ENCODE peak calls at places on chromosomes 12 and 14, in five cellular contexts. H is psoas muscle, L is keratinocyte, Z is PC-3, A is A549. T is an unnamed sample.

GRCh38 chr12:90301734-90302133 is 593.1 kb upstream of the ATP2B1 start:
- DNase-seq in Z (no peak), L (no peak), A (no peak), H (no peak), T (no peak)

GRCh38 chr12:39348941-39349626 is 93.8 kb downstream of the KIF21A start:
- DNase-seq in Z (no peak), H (no peak), A (no peak), L (no peak), T (no peak)

GRCh38 chr14:79091381-79091963 is 921.3 kb downstream of the NRXN3 start:
- DNase-seq in A (no peak), H (no peak), Z (no peak), L (no peak), T (no peak)

GRCh38 chr12:6688543-6688999 is 604 bp downstream of the ZNF384 start:
- DNase-seq in L (no peak), A (no peak), Z (no peak), H (no peak), T (peak)

GRCh38 chr12:92330654-92331053 is 185.0 kb upstream of the BTG1 start:
- DNase-seq in L (no peak), Z (no peak), H (no peak), A (no peak), T (no peak)

GRCh38 chr14:89681086-89682018 is 264.3 kb upstream of the FOXN3 start:
- DNase-seq in H (no peak), Z (no peak), L (no peak), A (no peak), T (no peak)

GRCh38 chr14:50871914-50872732 is at the start of gene ABHD12B:
- DNase-seq in A (no peak), Z (no peak), L (no peak), H (no peak), T (no peak)

GRCh38 chr14:73125746-73126145 is 10.6 kb upstream of the PSEN1 start:
- DNase-seq in H (no peak), A (no peak), L (no peak), Z (no peak), T (no peak)

GRCh38 chr12:14167005-14167628 is 185.7 kb upstream of the GRIN2B start:
- DNase-seq in H (no peak), L (no peak), A (peak), Z (peak), T (peak)

GRCh38 chr12:104958946-104959841 is 1.1 kb upstream of the SLC41A2 start:
- DNase-seq in Z (peak), A (no peak), L (no peak), H (no peak), T (no peak)

GRCh38 chr14:34059037-34059924 is 108.4 kb upstream of the EGLN3 start:
- DNase-seq in A (peak), H (no peak), Z (no peak), L (no peak), T (no peak)

GRCh38 chr12:93902736-93903562 is 225.8 kb downstream of the CRADD start:
- DNase-seq in H (no peak), L (no peak), A (no peak), Z (peak), T (no peak)

GRCh38 chr12:34399631-34400422 is 377.5 kb downstream of the ALG10 start:
- DNase-seq in L (no peak), H (peak), A (no peak), Z (no peak), T (peak)

GRCh38 chr14:24734917-24735500 is 101.0 kb upstream of the GZMB start:
- DNase-seq in H (no peak), A (peak), Z (peak), L (peak), T (peak)

GRCh38 chr14:49621114-49621881 is 699 bp downstream of the MGAT2 start:
- DNase-seq in L (no peak), H (peak), A (peak), Z (peak), T (peak)

GRCh38 chr12:94305293-94305957 is 154.2 kb downstream of the CEP83 start:
- DNase-seq in L (no peak), A (no peak), H (no peak), Z (no peak), T (no peak)

GRCh38 chr12:116336542-116337065 is 59.1 kb upstream of the MED13L start:
- DNase-seq in L (no peak), H (no peak), Z (no peak), A (peak), T (no peak)

GRCh38 chr12:42732908-42733411 is 143.4 kb upstream of the PRICKLE1 start:
- DNase-seq in Z (no peak), A (no peak), L (no peak), H (no peak), T (no peak)

GRCh38 chr12:105077435-105077834 is 6.8 kb downstream of the ALDH1L2 start:
- DNase-seq in Z (no peak), A (no peak), L (no peak), H (no peak), T (no peak)

GRCh38 chr14:68520637-68521556 is 272.0 kb downstream of the ZFP36L1 start:
- DNase-seq in Z (peak), H (no peak), A (peak), L (peak), T (no peak)

GRCh38 chr14:105472496-105472991 is 2.1 kb upstream of the CRIP2 start:
- DNase-seq in Z (peak), L (no peak), H (peak), A (no peak), T (peak)

GRCh38 chr12:116773276-116773731 is 35.2 kb downstream of the RNFT2 start:
- DNase-seq in L (no peak), H (no peak), A (peak), Z (peak), T (no peak)

GRCh38 chr12:93299262-93299846 is 78.4 kb upstream of the NUDT4 start:
- DNase-seq in L (no peak), Z (no peak), H (no peak), A (no peak), T (no peak)

GRCh38 chr12:101414533-101415119 is 7.1 kb upstream of the ARL1 start:
- DNase-seq in H (no peak), Z (peak), A (peak), L (no peak), T (no peak)

GRCh38 chr14:36585100-36585499 is 2.7 kb upstream of the NKX2-8 start:
- DNase-seq in A (no peak), H (no peak), Z (no peak), L (no peak), T (no peak)

GRCh38 chr14:105876829-105877228 is 350.4 kb downstream of the TMEM121 start:
- DNase-seq in H (peak), Z (no peak), A (no peak), L (no peak), T (no peak)

GRCh38 chr14:91373591-91374245 is 43.9 kb downstream of the CCDC88C start:
- DNase-seq in L (no peak), H (no peak), Z (peak), A (no peak), T (no peak)
- TF ChIP-seq CTCF in L (no peak), H (no peak), Z (no peak), A (no peak), T (no peak)

GRCh38 chr12:71439613-71440392 is at the start of gene LGR5:
- DNase-seq in A (peak), Z (peak), H (peak), L (no peak), T (no peak)
- H3K27ac ChIP-seq in A (no peak), Z (no peak), H (peak), L (no peak), T (no peak)

GRCh38 chr12:25958254-25959068 is at the start of gene RASSF8:
- DNase-seq in Z (peak), H (peak), A (peak), L (no peak), T (peak)
- TF ChIP-seq CTCF in Z (no peak), H (no peak), A (peak), L (no peak), T (no peak)

DNA sequence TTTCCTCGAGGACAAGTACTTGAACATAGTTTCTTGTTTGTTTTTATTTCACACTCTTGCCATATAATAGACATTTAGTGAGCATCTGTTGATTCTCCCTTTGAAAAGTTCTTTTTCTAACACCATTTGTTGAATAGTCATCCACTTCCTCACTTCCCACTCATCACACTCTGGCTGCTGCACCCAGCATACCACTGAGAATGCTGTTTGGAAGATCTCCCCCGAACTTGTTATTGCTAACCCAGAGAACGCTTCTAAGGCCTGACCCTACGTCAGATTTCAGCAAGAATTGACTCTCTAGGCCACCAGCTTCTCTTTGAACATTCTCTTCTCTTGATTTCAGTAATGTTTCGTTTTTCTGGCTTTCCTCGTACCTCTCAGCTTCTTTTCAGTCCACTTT is 93.9 kb upstream of the SLC38A4 start:
- DNase-seq in H (no peak), L (no peak), A (no peak), Z (no peak), T (no peak)
- H3K27ac ChIP-seq in H (peak), L (no peak), A (no peak), Z (no peak), T (no peak)